ENCODE peak calls at places on chromosomes 13 and 19, in ten cellular contexts. M is right cardiac atrium; I is transverse colon; X is tibial artery; G is tibial nerve; B is CD8-positive, alpha-beta T cell; N is GM23338; P is neuronal stem cell; C is breast epithelium; V is left ventricle myocardium inferior. S is an unnamed sample. For H3K4me1, the result is how much of the 10 kb centered on the place peaks cover.

GRCh38 chr19:28644261-28644660 is 568.7 kb downstream of the UQCRFS1 start:
- DNase-seq in G (no peak), V (no peak), X (no peak), N (no peak), B (no peak), M (no peak), C (no peak), P (no peak), I (no peak), S (no peak)

GRCh38 chr19:15315101-15315500 is 17.2 kb downstream of the BRD4 start:
- DNase-seq in C (no peak), I (no peak), B (no peak), P (no peak), N (no peak), G (no peak), M (peak), X (no peak), V (no peak), S (no peak)

GRCh38 chr19:54335979-54336892 is 2.7 kb downstream of the LILRA4 start:
- DNase-seq in I (no peak), V (no peak), B (no peak), N (no peak), P (no peak), G (no peak), C (no peak), M (no peak), X (no peak), S (no peak)

GRCh38 chr19:36377541-36378178 is 1.3 kb downstream of the ZFP14 start:
- DNase-seq in N (no peak), C (no peak), G (no peak), X (no peak), P (no peak), I (no peak), B (no peak), V (no peak), M (no peak), S (no peak)

GRCh38 chr13:75596657-75597182 is 39.4 kb upstream of the LMO7 start:
- DNase-seq in P (no peak), M (no peak), I (no peak), X (no peak), C (no peak), V (no peak), G (no peak), N (no peak), B (no peak), S (no peak)

GRCh38 chr13:97976551-97977375 is 23.3 kb downstream of the IPO5 start:
- DNase-seq in G (peak), I (peak), B (no peak), N (peak), M (no peak), P (peak), C (no peak), V (no peak), X (no peak), S (peak)

GRCh38 chr19:5563941-5564612 is 3.7 kb downstream of the TINCR start:
- DNase-seq in X (no peak), G (no peak), B (no peak), M (no peak), V (no peak), I (no peak), C (peak), P (no peak), N (no peak), S (no peak)

GRCh38 chr13:107258599-107259187 is 690.8 kb upstream of the ARGLU1 start:
- DNase-seq in C (no peak), P (no peak), I (no peak), M (no peak), G (no peak), B (no peak), N (no peak), V (no peak), X (no peak), S (no peak)

GRCh38 chr19:1400281-1401137 is 833 bp downstream of the GAMT start:
- DNase-seq in V (peak), P (no peak), G (no peak), N (no peak), I (no peak), C (no peak), B (no peak), X (no peak), M (peak), S (peak)

GRCh38 chr13:79194272-79194671 is 211.8 kb downstream of the RBM26 start:
- DNase-seq in X (no peak), I (peak), N (no peak), G (no peak), M (no peak), B (peak), C (no peak), P (no peak), V (no peak), S (no peak)

GRCh38 chr19:34260771-34261173 is 6.4 kb downstream of the GARRE1 start:
- DNase-seq in V (no peak), C (no peak), G (no peak), N (peak), M (no peak), I (no peak), B (no peak), X (no peak), P (no peak), S (no peak)

GRCh38 chr13:40504641-40505040 is 161.8 kb downstream of the FOXO1 start:
- DNase-seq in N (no peak), X (no peak), M (no peak), B (no peak), P (no peak), V (no peak), I (no peak), C (no peak), G (no peak), S (no peak)

GRCh38 chr19:2327773-2328400 is 499 bp downstream of the LSM7 start:
- DNase-seq in B (no peak), X (peak), N (peak), M (peak), P (peak), V (no peak), I (peak), G (peak), C (no peak), S (no peak)

GRCh38 chr13:95556981-95557380 is 4.5 kb downstream of the CLDN10 start:
- DNase-seq in X (no peak), G (no peak), M (no peak), P (no peak), B (no peak), I (no peak), V (no peak), N (no peak), C (no peak), S (no peak)

GRCh38 chr19:8355631-8356402 is 8.1 kb upstream of the ANGPTL4 start:
- DNase-seq in N (no peak), M (no peak), B (no peak), I (no peak), X (peak), G (peak), P (no peak), V (no peak), C (peak), S (peak)

GRCh38 chr19:39949026-39949747 is 14.8 kb upstream of the FCGBP start:
- DNase-seq in B (no peak), P (no peak), V (no peak), G (no peak), X (no peak), C (no peak), I (no peak), M (no peak), N (no peak), S (no peak)

GRCh38 chr13:100675660-100676129 is 1.1 kb upstream of the TMTC4 start:
- DNase-seq in I (no peak), B (no peak), C (no peak), N (peak), G (no peak), V (no peak), M (no peak), X (no peak), P (no peak), S (no peak)

GRCh38 chr19:33193864-33194362 is at the start of gene LRP3:
- DNase-seq in M (peak), N (peak), B (no peak), P (no peak), X (no peak), I (peak), C (no peak), G (no peak), V (peak), S (peak)

GRCh38 chr19:33192010-33192409 is 2.1 kb upstream of the LRP3 start:
- DNase-seq in C (no peak), M (no peak), N (peak), I (no peak), G (no peak), P (no peak), B (no peak), V (no peak), X (no peak), S (peak)

GRCh38 chr19:33194527-33194883 is 375 bp downstream of the LRP3 start:
- DNase-seq in M (peak), V (no peak), G (no peak), C (no peak), P (no peak), I (no peak), X (no peak), B (no peak), N (peak), S (no peak)

GRCh38 chr19:33194884-33195710 is 967 bp downstream of the LRP3 start:
- DNase-seq in M (peak), P (no peak), G (no peak), X (no peak), N (peak), C (no peak), I (peak), B (no peak), V (no peak), S (peak)

DNA sequence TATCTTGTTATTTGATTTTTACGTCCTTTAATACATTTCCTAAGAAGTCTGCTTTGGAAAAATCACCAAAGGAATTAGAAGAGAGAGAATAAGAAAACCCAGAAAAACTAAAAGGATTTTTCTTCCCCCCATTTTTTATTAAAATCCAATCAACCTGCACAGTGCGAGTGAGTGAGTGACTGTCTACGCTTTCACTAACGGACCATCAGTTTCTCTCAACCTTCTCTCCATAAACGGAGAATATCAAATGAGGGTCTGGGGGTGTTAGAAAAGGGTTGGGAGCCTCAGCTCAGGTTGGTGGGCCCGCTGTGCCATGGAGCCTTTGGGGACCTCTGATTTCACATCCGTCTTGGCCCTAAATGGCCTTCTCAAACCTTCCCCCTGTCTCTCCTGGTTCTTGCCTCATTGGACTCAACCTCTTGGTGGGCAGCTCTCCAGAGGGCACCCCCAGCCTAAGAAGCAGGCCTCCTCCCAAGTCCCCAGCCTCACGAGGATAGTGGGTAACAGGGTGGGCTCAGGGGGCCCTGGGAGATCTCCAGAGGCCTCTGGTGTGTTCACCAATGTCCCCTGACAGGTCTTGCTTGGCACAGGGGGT is 764 bp upstream of the LRP3 start:
- DNase-seq in N (no peak), P (no peak), X (no peak), I (no peak), V (no peak), B (no peak), M (no peak), G (no peak), C (no peak), S (peak)
- H3K4me3 ChIP-seq in N (peak), P (no peak), X (peak), I (peak), V (peak), B (no peak), M (no peak), G (no peak), C (peak), S (no peak)

GRCh38 chr19:47618771-47619170 is 9.8 kb downstream of the BICRA start:
- DNase-seq in B (no peak), N (no peak), V (peak), P (no peak), X (no peak), C (no peak), G (no peak), M (peak), I (peak), S (no peak)

GRCh38 chr19:47615714-47616113 is 6.8 kb downstream of the BICRA start:
- DNase-seq in G (no peak), P (no peak), V (no peak), X (no peak), B (no peak), N (no peak), C (peak), I (no peak), M (no peak), S (no peak)

GRCh38 chr19:47614559-47614958 is 5.6 kb downstream of the BICRA start:
- DNase-seq in G (no peak), M (no peak), P (no peak), B (no peak), N (no peak), I (no peak), C (no peak), X (no peak), V (no peak), S (no peak)

GRCh38 chr19:47613165-47614146 is 4.5 kb downstream of the BICRA start:
- DNase-seq in C (peak), X (no peak), V (no peak), N (peak), B (no peak), P (peak), G (no peak), M (no peak), I (no peak), S (peak)

DNA sequence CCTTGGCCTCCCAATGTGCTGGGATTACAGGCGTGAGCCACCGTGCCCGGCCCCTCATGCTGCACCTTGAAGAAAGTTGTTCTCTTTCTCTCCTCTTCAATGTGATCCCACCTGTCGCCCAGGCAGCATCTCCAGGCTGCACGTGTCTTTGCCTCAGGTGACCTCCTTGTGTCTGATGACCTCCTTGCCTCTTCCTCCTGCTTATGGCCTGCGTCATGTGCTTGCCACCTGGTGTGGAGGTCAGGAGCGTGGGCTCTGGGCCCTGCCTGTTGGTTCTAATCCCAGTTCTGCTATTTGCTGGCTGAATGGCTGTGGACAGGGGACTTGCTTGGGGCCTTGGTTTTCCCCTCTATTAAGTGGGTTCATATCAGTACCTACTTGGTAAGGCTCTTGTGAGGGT is 6.3 kb downstream of the BICRA start:
- DNase-seq in B (no peak), N (no peak), M (no peak), I (no peak), C (no peak), G (no peak), P (no peak), X (no peak), V (no peak), S (no peak)
- H3K4me1 ChIP-seq in B (under half), N (half or more), M (under half), I (under half), C (under half), G (half or more), P (under half), X (half or more), V (half or more), S (under half)

DNA sequence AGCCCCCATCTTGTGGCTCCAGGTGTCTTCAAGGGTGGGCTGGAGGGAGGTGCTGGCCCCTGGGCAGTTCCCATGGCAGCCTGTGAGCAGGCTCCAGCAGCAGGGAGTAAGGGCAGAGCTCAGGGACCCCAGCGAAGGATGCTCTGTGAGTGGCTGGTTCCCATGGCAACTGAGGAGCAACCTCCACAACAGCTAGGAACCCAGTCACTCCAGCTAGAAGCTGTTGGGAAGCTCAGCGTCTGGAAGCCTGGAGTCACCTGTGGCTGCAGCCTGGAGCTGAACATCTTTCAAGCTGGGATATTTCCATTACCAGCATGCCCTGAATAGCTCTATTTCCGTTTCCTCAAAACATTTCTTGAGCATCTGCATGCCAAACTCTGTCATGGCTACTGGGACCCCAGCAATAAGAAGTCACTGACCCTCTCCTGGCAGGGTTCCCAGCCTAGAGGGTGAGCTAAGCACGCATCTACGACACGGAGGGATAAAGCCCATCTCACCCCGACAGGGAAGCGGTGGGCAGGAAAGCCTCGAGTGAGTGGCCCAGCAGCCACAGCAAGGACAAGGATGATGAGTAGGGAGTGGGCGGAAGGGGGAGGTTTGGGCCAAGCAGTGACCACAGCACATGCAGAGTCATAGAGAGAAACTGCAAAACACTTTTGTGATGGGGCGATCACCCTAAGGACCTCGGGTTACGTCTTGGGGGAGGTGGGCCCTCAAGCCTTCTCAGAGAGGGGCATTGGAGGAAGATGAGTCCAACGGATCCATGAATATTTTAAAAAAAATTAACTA is 52.6 kb downstream of the ALOX5AP start:
- DNase-seq in B (no peak), G (no peak), P (no peak), M (no peak), C (no peak), V (no peak), X (no peak), I (no peak), N (no peak), S (no peak)
- H3K4me3 ChIP-seq in B (no peak), G (no peak), P (no peak), M (no peak), C (no peak), V (no peak), X (no peak), I (no peak), N (no peak), S (no peak)

DNA sequence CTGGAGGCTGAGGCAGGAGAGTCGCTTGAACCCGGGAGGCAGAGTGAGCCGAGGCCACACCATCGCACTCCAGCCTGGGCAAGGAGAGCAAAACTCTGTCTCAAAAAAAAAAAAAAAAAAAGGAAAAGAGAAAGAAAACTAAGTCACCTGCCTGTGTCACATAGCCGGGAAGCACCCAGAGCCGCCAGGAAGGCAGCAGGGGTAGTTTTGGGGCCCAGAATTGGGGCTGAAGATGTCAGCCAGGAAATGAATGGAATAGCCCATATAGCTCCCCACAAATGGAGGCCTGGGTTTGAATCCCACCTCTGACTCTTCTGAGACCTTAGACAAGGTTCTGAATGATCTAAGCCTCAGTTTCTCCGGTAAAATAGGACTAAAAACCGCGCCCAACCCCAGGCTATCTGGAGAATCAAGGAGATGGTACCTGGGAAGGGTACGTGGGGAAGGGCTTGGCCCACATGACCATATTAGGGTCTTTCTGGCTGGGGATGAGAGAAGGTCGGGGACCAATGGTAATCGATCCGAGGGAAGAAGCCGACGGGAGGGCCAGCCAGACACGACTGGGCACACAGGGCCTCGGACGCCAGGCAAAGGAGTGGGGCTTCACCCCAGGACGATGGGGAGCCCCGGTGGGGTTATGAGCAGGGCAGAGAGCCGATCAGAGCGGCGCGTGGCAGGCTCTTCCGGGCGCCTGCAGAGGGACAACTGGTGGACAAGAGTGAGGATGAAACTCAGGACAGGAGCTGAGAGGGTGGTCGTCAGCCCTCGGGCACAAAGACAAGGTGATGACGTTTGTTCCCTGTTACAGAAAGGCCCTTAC is 14.4 kb downstream of the CCDC124 start:
- DNase-seq in I (no peak), G (no peak), X (no peak), P (no peak), N (peak), B (no peak), M (peak), C (no peak), V (no peak), S (peak)
- H3K4me1 ChIP-seq in I (under half), G (half or more), X (half or more), P (under half), N (under half), B (under half), M (under half), C (under half), V (under half), S (under half)